ENCODE peak calls at places on chromosomes 2 and 18, in ten cellular contexts. T, L, M, U, W, C, S, Q, K and X are unnamed samples.

GRCh38 chr18:23920054-23920453 is 94.5 kb upstream of the TTC39C start:
- DNase-seq in C (no peak), M (no peak), L (no peak), U (no peak), K (peak; percentile 46), Q (no peak), S (peak; percentile 31), W (no peak), T (no peak), X (no peak)

GRCh38 chr18:47215554-47216138 is 35.8 kb downstream of the SKOR2 start:
- DNase-seq in C (peak; percentile 7), L (no peak), S (peak; percentile 88), W (peak; percentile 4), U (peak; percentile 70), K (peak; percentile 68), M (peak; percentile 20), Q (no peak), T (no peak), X (no peak)

GRCh38 chr2:218026244-218026643 is 23.4 kb upstream of the TNS1 start:
- DNase-seq in S (no peak), Q (no peak), C (no peak), M (no peak), T (no peak), K (no peak), L (no peak), U (no peak), W (no peak), X (no peak)

GRCh38 chr2:38997784-38998183 is 108.1 kb downstream of the ARHGEF33 start:
- DNase-seq in W (no peak), S (peak; percentile 96), L (no peak), U (no peak), Q (no peak), C (peak; percentile 92), K (peak; percentile 89), M (peak; percentile 80), T (no peak), X (no peak)

GRCh38 chr18:42814618-42815017 is 300.9 kb downstream of the RIT2 start:
- DNase-seq in T (no peak), L (no peak), C (no peak), Q (no peak), K (no peak), S (no peak), M (no peak), W (no peak), U (no peak), X (no peak)

GRCh38 chr2:20211860-20212458 is 13.0 kb downstream of the SDC1 start:
- DNase-seq in T (no peak), M (no peak), W (no peak), U (no peak), C (no peak), K (no peak), S (no peak), Q (no peak), L (no peak), X (no peak)

GRCh38 chr2:119179951-119180350 is 21.4 kb upstream of the C1QL2 start:
- DNase-seq in C (no peak), K (no peak), T (no peak), Q (no peak), L (no peak), S (peak; percentile 15), M (no peak), U (no peak), W (no peak), X (peak; percentile 37)

GRCh38 chr2:7844414-7844961 is 837.4 kb upstream of the ID2 start:
- DNase-seq in Q (no peak), U (peak; percentile 37), K (no peak), S (no peak), W (no peak), T (no peak), L (no peak), M (no peak), C (no peak), X (no peak)

GRCh38 chr18:55900380-55900779 is 312.4 kb upstream of the TCF4 start:
- DNase-seq in U (no peak), K (peak; percentile 9), S (peak; percentile 83), C (no peak), W (no peak), T (no peak), L (no peak), M (no peak), Q (no peak), X (no peak)

GRCh38 chr2:45882707-45883106 is 231.2 kb downstream of the PRKCE start:
- DNase-seq in Q (no peak), W (no peak), U (no peak), C (no peak), T (no peak), M (no peak), S (no peak), K (no peak), L (peak; percentile 55), X (no peak)

GRCh38 chr2:84486436-84487115 is 27.5 kb upstream of the SUCLG1 start:
- DNase-seq in T (no peak), Q (no peak), S (peak; percentile 47), K (no peak), C (no peak), L (no peak), W (no peak), U (no peak), M (no peak), X (peak; percentile 86)

GRCh38 chr18:54003195-54003594 is 221.3 kb downstream of the MBD2 start:
- DNase-seq in L (no peak), T (no peak), C (no peak), S (no peak), Q (no peak), U (no peak), M (no peak), W (no peak), K (no peak), X (no peak)

GRCh38 chr18:32324173-32324572 is 134.3 kb downstream of the MEP1B start:
- DNase-seq in M (peak; percentile 13), L (no peak), W (no peak), Q (no peak), K (no peak), U (no peak), C (no peak), T (no peak), S (peak; percentile 49), X (no peak)

GRCh38 chr2:216006164-216006663 is 7.1 kb downstream of the MREG start:
- DNase-seq in K (peak; percentile 74), T (no peak), Q (no peak), S (no peak), L (no peak), W (peak; percentile 83), U (peak; percentile 79), C (no peak), M (no peak), X (peak; percentile 11)

GRCh38 chr18:25113081-25113480 is 238.9 kb downstream of the ZNF521 start:
- DNase-seq in T (no peak), U (no peak), K (no peak), L (no peak), C (no peak), Q (no peak), S (no peak), W (no peak), M (no peak), X (no peak)

GRCh38 chr2:189267925-189268579 is 88.5 kb upstream of the COL5A2 start:
- DNase-seq in L (no peak), K (peak; percentile 73), W (no peak), U (no peak), C (peak; percentile 26), S (peak; percentile 84), Q (no peak), M (no peak), T (no peak), X (no peak)

GRCh38 chr2:160489096-160489495 is 4.5 kb downstream of the RBMS1 start:
- DNase-seq in U (peak; percentile 43), S (no peak), L (no peak), T (no peak), M (no peak), Q (no peak), C (no peak), W (no peak), K (peak; percentile 70), X (no peak)

GRCh38 chr2:171004363-171004762 is 75.3 kb downstream of the GORASP2 start:
- DNase-seq in M (no peak), U (no peak), W (no peak), L (no peak), C (no peak), K (no peak), S (no peak), T (no peak), Q (no peak), X (no peak)

GRCh38 chr2:219430633-219431615 is 3.7 kb upstream of the SPEG start:
- DNase-seq in S (peak; percentile 31), L (peak; percentile 62), T (no peak), U (no peak), C (no peak), K (peak; percentile 51), M (no peak), Q (no peak), W (no peak), X (no peak)

GRCh38 chr2:38155-38554 is 8.2 kb downstream of the FAM110C start:
- DNase-seq in K (peak; percentile 16), T (no peak), L (no peak), C (no peak), W (no peak), Q (no peak), U (no peak), M (no peak), S (no peak), X (no peak)

GRCh38 chr2:37211939-37212338 is 15.6 kb downstream of the CEBPZOS start:
- DNase-seq in C (no peak), T (no peak), S (no peak), Q (no peak), M (no peak), L (no peak), W (no peak), U (no peak), K (no peak), X (no peak)

GRCh38 chr2:129673234-129673633 is 306.2 kb upstream of the RAB6C start:
- DNase-seq in Q (no peak), K (no peak), L (no peak), C (no peak), S (no peak), W (no peak), M (no peak), T (no peak), U (no peak), X (no peak)

GRCh38 chr18:28062446-28062845 is 114.5 kb downstream of the CDH2 start:
- DNase-seq in C (no peak), W (no peak), L (no peak), U (no peak), M (peak; percentile 63), Q (no peak), S (peak; percentile 41), T (no peak), K (no peak), X (no peak)

GRCh38 chr2:203155406-203155805 is 83.4 kb upstream of the CYP20A1 start:
- DNase-seq in U (peak; percentile 63), C (no peak), K (peak; percentile 8), S (no peak), W (no peak), T (no peak), L (no peak), Q (no peak), M (no peak), X (no peak)

GRCh38 chr18:3578621-3579020 is 128.6 kb downstream of the TGIF1 start:
- DNase-seq in M (no peak), W (no peak), U (no peak), S (no peak), T (no peak), K (peak; percentile 14), Q (no peak), L (no peak), C (no peak), X (no peak)

GRCh38 chr2:113218283-113219091 is 44.7 kb downstream of the PSD4 start:
- DNase-seq in U (no peak), L (peak; percentile 52), T (no peak), W (no peak), S (no peak), Q (no peak), K (no peak), M (no peak), C (no peak), X (peak; percentile 94)

GRCh38 chr18:23225518-23225917 is 90.2 kb downstream of the CABLES1 start:
- DNase-seq in L (no peak), W (no peak), M (peak; percentile 97), T (no peak), S (peak; percentile 94), Q (no peak), K (peak; percentile 68), C (peak; percentile 60), U (no peak), X (no peak)

GRCh38 chr2:219448776-219449476 is 14.3 kb downstream of the SPEG start:
- DNase-seq in K (no peak), T (no peak), L (no peak), C (no peak), U (no peak), S (no peak), W (no peak), M (no peak), Q (no peak), X (no peak)